ENCODE peak calls at places on chromosomes 4 and X, in eight cellular contexts. D is HCT116, M is A549, W is SK-N-SH, B is GM23338, S is GM12878, Y is K562, A is HepG2. E is an unnamed sample. For H3K4me1, the result is how much of the 10 kb centered on the place peaks cover.

GRCh38 chrX:30283456-30284200 is 25.6 kb downstream of the NR0B1 start:
- DNase-seq in D (peak), M (peak), W (no peak), B (peak), S (no peak), Y (peak), A (peak), E (peak)

GRCh38 chrX:18012974-18013373 is 151.9 kb upstream of the RAI2 start:
- DNase-seq in D (no peak), M (no peak), W (no peak), B (no peak), S (no peak), Y (no peak), A (no peak), E (no peak)

GRCh38 chr4:5629542-5629941 is 78.8 kb downstream of the EVC2 start:
- DNase-seq in D (no peak), M (no peak), W (no peak), B (no peak), S (no peak), Y (no peak), A (no peak), E (no peak)

GRCh38 chrX:12567857-12568256 is 223.4 kb upstream of the PRPS2 start:
- DNase-seq in D (no peak), M (peak), W (peak), B (peak), S (no peak), Y (no peak), A (no peak), E (no peak)

GRCh38 chr4:89939994-89940393 is 45.3 kb downstream of the MMRN1 start:
- DNase-seq in D (no peak), M (no peak), W (no peak), B (no peak), S (no peak), Y (no peak), A (no peak), E (no peak)

GRCh38 chr4:66235876-66236275 is 565.6 kb upstream of the EPHA5 start:
- DNase-seq in D (no peak), M (no peak), W (no peak), B (no peak), S (no peak), Y (no peak), A (no peak), E (no peak)

GRCh38 chrX:24478516-24478915 is 13.4 kb downstream of the PDK3 start:
- DNase-seq in D (no peak), M (no peak), W (no peak), B (no peak), S (no peak), Y (no peak), A (no peak), E (no peak)

GRCh38 chr4:41963105-41963504 is 18.5 kb upstream of the DCAF4L1 start:
- DNase-seq in D (peak), M (no peak), W (peak), B (peak), S (no peak), Y (no peak), A (peak), E (no peak)

GRCh38 chr4:93384211-93384610 is 444.3 kb upstream of the ATOH1 start:
- DNase-seq in D (no peak), M (peak), W (no peak), B (no peak), S (no peak), Y (no peak), A (no peak), E (no peak)

GRCh38 chr4:183321079-183321478 is 1.0 kb upstream of the CLDN22 start:
- DNase-seq in D (no peak), M (no peak), W (no peak), B (no peak), S (no peak), Y (no peak), A (no peak), E (no peak)

GRCh38 chr4:56215138-56215793 is 172.0 kb downstream of the AASDH start:
- DNase-seq in D (no peak), M (peak), W (no peak), B (no peak), S (no peak), Y (no peak), A (peak), E (no peak)

GRCh38 chr4:48542888-48543287 is 52.8 kb downstream of the ZAR1 start:
- DNase-seq in D (no peak), M (no peak), W (no peak), B (no peak), S (no peak), Y (no peak), A (no peak), E (no peak)

GRCh38 chr4:189498457-189498856 is 442.2 kb upstream of the FRG1 start:
- DNase-seq in D (no peak), M (no peak), W (no peak), B (no peak), S (no peak), Y (no peak), A (no peak), E (no peak)

GRCh38 chr4:125719987-125720386 is 405.2 kb downstream of the FAT4 start:
- DNase-seq in D (peak), M (peak), W (no peak), B (no peak), S (no peak), Y (no peak), A (peak), E (peak)

GRCh38 chr4:8132400-8132799 is 26.2 kb downstream of the ABLIM2 start:
- DNase-seq in D (no peak), M (no peak), W (no peak), B (no peak), S (no peak), Y (no peak), A (no peak), E (no peak)

GRCh38 chr4:3306465-3306864 is 13.6 kb downstream of the RGS12 start:
- DNase-seq in D (no peak), M (no peak), W (no peak), B (no peak), S (no peak), Y (no peak), A (no peak), E (no peak)

GRCh38 chr4:89268572-89269180 is 38.9 kb downstream of the GPRIN3 start:
- DNase-seq in D (no peak), M (no peak), W (no peak), B (no peak), S (no peak), Y (no peak), A (no peak), E (no peak)

GRCh38 chrX:39164212-39164611 is 363.0 kb downstream of the MID1IP1 start:
- DNase-seq in D (no peak), M (no peak), W (no peak), B (no peak), S (no peak), Y (no peak), A (no peak), E (no peak)

GRCh38 chr4:183185018-183185417 is 86.0 kb downstream of the WWC2 start:
- DNase-seq in D (no peak), M (no peak), W (no peak), B (no peak), S (no peak), Y (no peak), A (no peak), E (no peak)

GRCh38 chr4:27123050-27123768 is 262.6 kb downstream of the STIM2 start:
- DNase-seq in D (peak), M (no peak), W (no peak), B (peak), S (no peak), Y (no peak), A (no peak), E (no peak)

GRCh38 chrX:20063716-20064351 is 52.9 kb downstream of the MAP7D2 start:
- DNase-seq in D (no peak), M (no peak), W (no peak), B (peak), S (no peak), Y (peak), A (no peak), E (no peak)

GRCh38 chr4:186190456-186191265 is 706 bp upstream of the CYP4V2 start:
- DNase-seq in D (no peak), M (no peak), W (peak), B (peak), S (no peak), Y (peak), A (no peak), E (no peak)

GRCh38 chr4:45484740-45485139 is 639.1 kb downstream of the GABRG1 start:
- DNase-seq in D (no peak), M (no peak), W (no peak), B (no peak), S (no peak), Y (no peak), A (no peak), E (no peak)

GRCh38 chrX:130260316-130260715 is 8.4 kb downstream of the ZNF280C start:
- DNase-seq in D (peak), M (no peak), W (no peak), B (no peak), S (no peak), Y (peak), A (no peak), E (no peak)

GRCh38 chr4:10100734-10101216 is 15.8 kb downstream of the WDR1 start:
- DNase-seq in D (no peak), M (no peak), W (no peak), B (no peak), S (no peak), Y (no peak), A (no peak), E (no peak)

GRCh38 chr4:40262079-40262528 is 65.3 kb downstream of the RHOH start:
- DNase-seq in D (no peak), M (peak), W (no peak), B (no peak), S (no peak), Y (no peak), A (no peak), E (no peak)

GRCh38 chr4:128163177-128164117 is 102.3 kb downstream of the LARP1B start:
- DNase-seq in D (peak), M (peak), W (no peak), B (peak), S (no peak), Y (no peak), A (peak), E (peak)

GRCh38 chrX:9211269-9211668 is 177.3 kb upstream of the FAM9B start:
- DNase-seq in D (no peak), M (no peak), W (no peak), B (no peak), S (no peak), Y (no peak), A (no peak), E (no peak)

GRCh38 chrX:9205599-9206223 is 171.8 kb upstream of the FAM9B start:
- DNase-seq in D (no peak), M (no peak), W (no peak), B (no peak), S (no peak), Y (no peak), A (no peak), E (no peak)

GRCh38 chrX:9204560-9204959 is 170.6 kb upstream of the FAM9B start:
- DNase-seq in D (no peak), M (peak), W (no peak), B (no peak), S (no peak), Y (no peak), A (no peak), E (no peak)

GRCh38 chrX:9207142-9207541 is 173.2 kb upstream of the FAM9B start:
- DNase-seq in D (no peak), M (no peak), W (peak), B (peak), S (no peak), Y (no peak), A (no peak), E (no peak)
- TF ChIP-seq REST in D (no peak), M (no peak), W (no peak), B (no peak), S (no peak), Y (no peak), A (no peak), E (no peak)

GRCh38 chr4:102826105-102826889 is 1.1 kb downstream of the UBE2D3 start:
- DNase-seq in D (no peak), M (no peak), W (no peak), B (no peak), S (no peak), Y (no peak), A (no peak), E (no peak)
- H3K4me1 ChIP-seq in D (under half), M (under half), W (under half), B (half or more), S (under half), Y (under half), A (under half), E (under half)

DNA sequence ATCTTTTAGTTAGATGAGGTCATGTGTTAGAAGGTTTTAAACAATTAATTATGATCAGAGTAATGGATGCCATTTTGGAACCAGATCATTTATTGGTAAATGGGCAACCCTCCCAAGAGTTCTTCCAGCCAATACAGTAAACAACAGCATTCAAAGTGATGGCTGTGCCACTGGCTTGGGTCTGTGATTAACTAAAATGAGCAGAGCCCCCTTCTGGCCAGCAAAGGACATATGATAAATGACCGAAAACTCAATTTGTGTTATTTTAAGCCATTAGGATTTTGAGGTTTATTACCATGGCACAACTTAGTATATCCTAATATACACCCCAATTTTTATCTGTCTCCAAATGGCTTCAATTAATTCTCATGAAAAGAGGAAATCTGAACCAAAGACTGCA is 90.8 kb upstream of the NPFFR2 start:
- DNase-seq in D (peak), M (peak), W (peak), B (peak), S (no peak), Y (peak), A (peak), E (no peak)
- TF ChIP-seq REST in D (no peak), M (no peak), W (no peak), B (no peak), S (no peak), Y (no peak), A (no peak), E (no peak)

DNA sequence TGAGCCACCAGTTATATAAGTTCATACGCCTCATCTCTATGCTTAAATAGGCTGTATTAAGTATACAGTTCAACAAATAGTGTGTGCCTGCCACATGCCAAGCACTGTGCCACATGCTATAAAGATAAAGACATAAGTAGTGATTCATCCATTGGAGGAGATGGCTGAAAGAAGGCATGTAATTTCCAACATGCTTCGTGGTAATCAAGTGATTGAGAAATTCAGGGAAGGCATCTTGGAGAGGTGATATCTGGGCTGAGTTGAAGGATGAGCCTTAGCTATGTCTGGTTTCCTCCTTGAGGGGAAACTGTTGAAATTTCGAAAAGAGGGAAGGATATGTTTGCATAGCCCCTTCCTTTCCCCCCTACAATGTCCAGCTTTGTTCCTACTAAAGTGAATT is 96.5 kb downstream of the ARHGAP10 start:
- DNase-seq in D (no peak), M (no peak), W (no peak), B (no peak), S (no peak), Y (no peak), A (no peak), E (no peak)
- H3K4me1 ChIP-seq in D (half or more), M (under half), W (under half), B (under half), S (under half), Y (under half), A (under half), E (under half)

GRCh38 chrX:149541521-149542047 is 772 bp downstream of the EOLA1 start:
- DNase-seq in D (no peak), M (no peak), W (no peak), B (peak), S (no peak), Y (peak), A (no peak), E (no peak)

GRCh38 chrX:149539283-149540132 is 1.3 kb upstream of the EOLA1 start:
- DNase-seq in D (peak), M (peak), W (peak), B (peak), S (peak), Y (peak), A (peak), E (peak)

GRCh38 chrX:149540621-149541520 is at the start of gene EOLA1:
- DNase-seq in D (peak), M (peak), W (peak), B (no peak), S (peak), Y (no peak), A (peak), E (peak)

DNA sequence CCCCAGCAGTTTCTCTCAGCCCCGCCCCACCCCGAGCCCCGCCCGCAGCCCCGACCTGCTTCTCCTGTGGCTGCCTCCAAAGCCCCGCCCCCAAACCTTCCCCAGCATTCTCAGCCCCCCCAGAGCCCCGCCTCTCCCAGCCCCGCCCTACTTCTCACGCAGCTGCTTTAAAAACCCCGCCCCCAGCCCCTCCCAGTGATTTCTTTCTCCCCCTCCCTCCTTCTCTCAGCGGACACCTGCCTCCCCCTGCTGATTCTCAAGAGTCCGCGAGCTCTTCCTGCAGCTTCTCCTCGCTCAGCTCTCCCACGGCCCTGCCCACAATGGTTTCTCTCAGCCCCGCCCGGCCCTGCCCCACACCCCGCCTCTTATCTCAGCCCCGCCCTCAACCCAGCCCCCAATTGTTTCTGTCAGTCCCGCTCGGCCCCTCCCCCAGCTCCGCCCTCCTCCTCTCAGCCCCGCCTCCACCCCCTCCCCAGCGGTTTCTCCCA is 635 bp upstream of the EOLA1 start:
- DNase-seq in D (peak), M (peak), W (peak), B (peak), S (no peak), Y (peak), A (peak), E (no peak)
- TF ChIP-seq REST in D (no peak), M (no peak), W (no peak), B (no peak), S (no peak), Y (no peak), A (no peak), E (no peak)

DNA sequence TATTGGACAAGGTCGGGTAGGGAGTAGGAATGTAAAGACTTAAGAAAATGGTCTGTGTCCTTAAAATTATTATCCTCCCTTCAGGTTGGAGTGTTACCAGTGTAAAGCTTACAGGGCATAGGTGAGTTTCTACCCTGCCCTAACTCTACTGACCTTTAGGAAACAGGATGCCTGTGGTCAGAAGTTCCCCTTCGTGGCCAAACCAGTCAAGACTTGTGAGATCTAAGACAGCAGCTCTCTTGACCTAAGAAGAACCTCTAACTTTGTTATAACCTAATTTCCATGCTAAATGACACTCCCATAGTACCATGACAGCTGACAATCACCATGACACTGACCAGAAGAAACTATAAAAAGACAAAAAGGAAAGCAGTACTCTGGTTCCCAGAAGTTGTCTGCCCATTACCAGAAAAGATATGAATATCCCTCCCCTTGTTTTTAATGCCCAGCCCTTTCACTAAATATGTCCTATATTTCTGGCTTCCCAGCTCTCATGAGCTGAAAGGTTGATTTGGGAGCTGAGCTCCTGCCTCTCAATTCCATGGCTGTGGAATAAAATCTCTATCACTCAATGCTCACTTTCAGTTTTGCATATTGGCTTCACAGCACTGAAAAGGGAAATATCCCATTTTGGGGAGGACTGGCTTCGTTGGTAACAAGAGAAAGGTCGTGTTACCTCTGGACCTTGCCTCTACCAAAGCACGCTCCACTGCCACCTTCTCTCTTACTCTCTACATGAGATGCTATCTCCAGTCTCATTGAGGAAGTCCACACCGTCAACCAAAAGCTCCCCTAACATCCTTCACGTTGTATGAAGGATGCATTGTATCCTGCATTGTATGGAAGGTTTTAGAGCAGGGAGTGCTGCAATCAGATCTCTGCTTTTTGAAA is 194.8 kb upstream of the LDB2 start:
- DNase-seq in D (no peak), M (no peak), W (no peak), B (no peak), S (peak), Y (no peak), A (no peak), E (no peak)
- H3K4me1 ChIP-seq in D (under half), M (under half), W (under half), B (under half), S (under half), Y (under half), A (under half), E (under half)